ENCODE peak calls at places on chromosomes 13 and 19, in six cellular contexts. One of them, this sample, is unnamed.

GRCh38 chr13:20998649-20999415 is 62.6 kb downstream of the LATS2 start:
- DNase-seq in T-helper 1 cell: no peak
- DNase-seq in activated B cell treated with CpG ODN at 0.5 μM for 24 hours: no peak
- DNase-seq in foreskin fibroblast: no peak
- DNase-seq in C1 segment of cervical spinal cord: no peak
- DNase-seq in hepatocyte: no peak
- DNase-seq in this sample: no peak

GRCh38 chr19:11995174-11995573 is 30.3 kb downstream of the ZNF763 start:
- DNase-seq in hepatocyte: peak
- DNase-seq in C1 segment of cervical spinal cord: no peak
- DNase-seq in activated B cell treated with CpG ODN at 0.5 μM for 24 hours: no peak
- DNase-seq in T-helper 1 cell: no peak
- DNase-seq in foreskin fibroblast: no peak
- DNase-seq in this sample: no peak

GRCh38 chr13:94595006-94595942 is 678 bp downstream of the TGDS start:
- DNase-seq in T-helper 1 cell: no peak
- DNase-seq in foreskin fibroblast: peak
- DNase-seq in C1 segment of cervical spinal cord: no peak
- DNase-seq in hepatocyte: peak
- DNase-seq in activated B cell treated with CpG ODN at 0.5 μM for 24 hours: peak
- DNase-seq in this sample: no peak

GRCh38 chr19:55146648-55147218 is 2.3 kb downstream of the TNNT1 start:
- DNase-seq in activated B cell treated with CpG ODN at 0.5 μM for 24 hours: no peak
- DNase-seq in foreskin fibroblast: no peak
- DNase-seq in hepatocyte: peak
- DNase-seq in T-helper 1 cell: no peak
- DNase-seq in C1 segment of cervical spinal cord: no peak
- DNase-seq in this sample: no peak

GRCh38 chr19:32651729-32652140 is 23.2 kb downstream of the ANKRD27 start:
- DNase-seq in activated B cell treated with CpG ODN at 0.5 μM for 24 hours: no peak
- DNase-seq in T-helper 1 cell: no peak
- DNase-seq in C1 segment of cervical spinal cord: no peak
- DNase-seq in hepatocyte: peak
- DNase-seq in foreskin fibroblast: no peak
- DNase-seq in this sample: no peak

GRCh38 chr19:1769645-1769985 is 16.3 kb downstream of the ONECUT3 start:
- DNase-seq in foreskin fibroblast: no peak
- DNase-seq in C1 segment of cervical spinal cord: no peak
- DNase-seq in hepatocyte: no peak
- DNase-seq in activated B cell treated with CpG ODN at 0.5 μM for 24 hours: no peak
- DNase-seq in T-helper 1 cell: no peak
- DNase-seq in this sample: no peak

GRCh38 chr13:102983496-102983895 is 82.7 kb downstream of the SLC10A2 start:
- DNase-seq in hepatocyte: no peak
- DNase-seq in foreskin fibroblast: peak
- DNase-seq in T-helper 1 cell: no peak
- DNase-seq in C1 segment of cervical spinal cord: no peak
- DNase-seq in activated B cell treated with CpG ODN at 0.5 μM for 24 hours: no peak
- DNase-seq in this sample: no peak

GRCh38 chr19:49114630-49115363 is 627 bp downstream of the LIN7B start:
- DNase-seq in foreskin fibroblast: peak
- DNase-seq in T-helper 1 cell: no peak
- DNase-seq in activated B cell treated with CpG ODN at 0.5 μM for 24 hours: no peak
- DNase-seq in C1 segment of cervical spinal cord: peak
- DNase-seq in hepatocyte: peak
- DNase-seq in this sample: peak

GRCh38 chr13:94999871-95000270 is 287.5 kb upstream of the SOX21 start:
- DNase-seq in T-helper 1 cell: no peak
- DNase-seq in hepatocyte: no peak
- DNase-seq in foreskin fibroblast: no peak
- DNase-seq in activated B cell treated with CpG ODN at 0.5 μM for 24 hours: no peak
- DNase-seq in C1 segment of cervical spinal cord: no peak
- DNase-seq in this sample: no peak

GRCh38 chr19:37218592-37218935 is 550 bp downstream of the ZNF383 start:
- DNase-seq in C1 segment of cervical spinal cord: no peak
- DNase-seq in hepatocyte: no peak
- DNase-seq in T-helper 1 cell: no peak
- DNase-seq in foreskin fibroblast: peak
- DNase-seq in activated B cell treated with CpG ODN at 0.5 μM for 24 hours: no peak
- DNase-seq in this sample: no peak

GRCh38 chr19:40154121-40154680 is 37.0 kb upstream of the MAP3K10 start:
- DNase-seq in activated B cell treated with CpG ODN at 0.5 μM for 24 hours: no peak
- DNase-seq in foreskin fibroblast: no peak
- DNase-seq in C1 segment of cervical spinal cord: no peak
- DNase-seq in T-helper 1 cell: no peak
- DNase-seq in hepatocyte: no peak
- DNase-seq in this sample: no peak

GRCh38 chr19:33434886-33435705 is 61.6 kb downstream of the CEBPG start:
- DNase-seq in activated B cell treated with CpG ODN at 0.5 μM for 24 hours: no peak
- DNase-seq in T-helper 1 cell: no peak
- DNase-seq in foreskin fibroblast: no peak
- DNase-seq in C1 segment of cervical spinal cord: no peak
- DNase-seq in hepatocyte: peak
- DNase-seq in this sample: no peak

GRCh38 chr13:95420501-95420900 is 119.2 kb upstream of the ABCC4 start:
- DNase-seq in foreskin fibroblast: no peak
- DNase-seq in T-helper 1 cell: no peak
- DNase-seq in C1 segment of cervical spinal cord: no peak
- DNase-seq in activated B cell treated with CpG ODN at 0.5 μM for 24 hours: no peak
- DNase-seq in hepatocyte: no peak
- DNase-seq in this sample: no peak

GRCh38 chr19:42697884-42698283 is 42.4 kb downstream of the PSG3 start:
- DNase-seq in hepatocyte: no peak
- DNase-seq in C1 segment of cervical spinal cord: no peak
- DNase-seq in T-helper 1 cell: no peak
- DNase-seq in foreskin fibroblast: no peak
- DNase-seq in activated B cell treated with CpG ODN at 0.5 μM for 24 hours: no peak
- DNase-seq in this sample: no peak

GRCh38 chr13:73390100-73390499 is 331.3 kb downstream of the KLF5 start:
- DNase-seq in T-helper 1 cell: no peak
- DNase-seq in hepatocyte: no peak
- DNase-seq in foreskin fibroblast: no peak
- DNase-seq in activated B cell treated with CpG ODN at 0.5 μM for 24 hours: no peak
- DNase-seq in C1 segment of cervical spinal cord: no peak
- DNase-seq in this sample: no peak

GRCh38 chr13:36819811-36820140 is 754 bp downstream of the RFXAP start:
- DNase-seq in T-helper 1 cell: no peak
- DNase-seq in activated B cell treated with CpG ODN at 0.5 μM for 24 hours: no peak
- DNase-seq in foreskin fibroblast: peak
- DNase-seq in hepatocyte: peak
- DNase-seq in C1 segment of cervical spinal cord: no peak
- DNase-seq in this sample: no peak

GRCh38 chr19:19595171-19595701 is 23.3 kb downstream of the PBX4 start:
- DNase-seq in foreskin fibroblast: peak
- DNase-seq in activated B cell treated with CpG ODN at 0.5 μM for 24 hours: no peak
- DNase-seq in hepatocyte: no peak
- DNase-seq in C1 segment of cervical spinal cord: no peak
- DNase-seq in T-helper 1 cell: no peak
- DNase-seq in this sample: no peak

GRCh38 chr19:34088292-34088691 is 84.0 kb upstream of the LSM14A start:
- DNase-seq in C1 segment of cervical spinal cord: no peak
- DNase-seq in foreskin fibroblast: no peak
- DNase-seq in hepatocyte: no peak
- DNase-seq in activated B cell treated with CpG ODN at 0.5 μM for 24 hours: no peak
- DNase-seq in T-helper 1 cell: no peak
- DNase-seq in this sample: no peak

GRCh38 chr19:2600914-2601870 is 101.3 kb downstream of the GNG7 start:
- DNase-seq in hepatocyte: no peak
- DNase-seq in T-helper 1 cell: no peak
- DNase-seq in foreskin fibroblast: no peak
- DNase-seq in C1 segment of cervical spinal cord: no peak
- DNase-seq in activated B cell treated with CpG ODN at 0.5 μM for 24 hours: no peak
- DNase-seq in this sample: no peak

GRCh38 chr13:45863716-45864590 is 12.4 kb upstream of the SIAH3 start:
- DNase-seq in activated B cell treated with CpG ODN at 0.5 μM for 24 hours: no peak
- DNase-seq in T-helper 1 cell: no peak
- DNase-seq in hepatocyte: no peak
- DNase-seq in foreskin fibroblast: no peak
- DNase-seq in C1 segment of cervical spinal cord: no peak
- DNase-seq in this sample: no peak

GRCh38 chr19:44747739-44748425 is 626 bp upstream of the BCL3 start:
- DNase-seq in foreskin fibroblast: peak
- DNase-seq in hepatocyte: peak
- DNase-seq in C1 segment of cervical spinal cord: no peak
- DNase-seq in T-helper 1 cell: peak
- DNase-seq in activated B cell treated with CpG ODN at 0.5 μM for 24 hours: peak
- DNase-seq in this sample: no peak

GRCh38 chr13:80259159-80259558 is 81.8 kb downstream of the SPRY2 start:
- DNase-seq in T-helper 1 cell: no peak
- DNase-seq in activated B cell treated with CpG ODN at 0.5 μM for 24 hours: no peak
- DNase-seq in C1 segment of cervical spinal cord: no peak
- DNase-seq in hepatocyte: peak
- DNase-seq in foreskin fibroblast: no peak
- DNase-seq in this sample: no peak

GRCh38 chr13:38099751-38100150 is 230.2 kb upstream of the TRPC4 start:
- DNase-seq in C1 segment of cervical spinal cord: no peak
- DNase-seq in hepatocyte: no peak
- DNase-seq in T-helper 1 cell: no peak
- DNase-seq in foreskin fibroblast: no peak
- DNase-seq in activated B cell treated with CpG ODN at 0.5 μM for 24 hours: no peak
- DNase-seq in this sample: no peak

GRCh38 chr19:58196911-58197616 is 14.2 kb downstream of the ZNF274 start:
- DNase-seq in C1 segment of cervical spinal cord: no peak
- DNase-seq in foreskin fibroblast: no peak
- DNase-seq in activated B cell treated with CpG ODN at 0.5 μM for 24 hours: no peak
- DNase-seq in hepatocyte: no peak
- DNase-seq in T-helper 1 cell: no peak
- DNase-seq in this sample: no peak

GRCh38 chr13:45744979-45745378 is 42.9 kb downstream of the CBY2 start:
- DNase-seq in hepatocyte: no peak
- DNase-seq in C1 segment of cervical spinal cord: no peak
- DNase-seq in foreskin fibroblast: no peak
- DNase-seq in T-helper 1 cell: no peak
- DNase-seq in activated B cell treated with CpG ODN at 0.5 μM for 24 hours: no peak
- DNase-seq in this sample: no peak

GRCh38 chr19:39557791-39558622 is 18.0 kb upstream of the EID2 start:
- DNase-seq in foreskin fibroblast: no peak
- DNase-seq in T-helper 1 cell: no peak
- DNase-seq in hepatocyte: peak
- DNase-seq in activated B cell treated with CpG ODN at 0.5 μM for 24 hours: no peak
- DNase-seq in C1 segment of cervical spinal cord: no peak
- DNase-seq in this sample: no peak

GRCh38 chr19:6852001-6852400 is 35.4 kb upstream of the ADGRE1 start:
- DNase-seq in C1 segment of cervical spinal cord: no peak
- DNase-seq in foreskin fibroblast: no peak
- DNase-seq in hepatocyte: no peak
- DNase-seq in T-helper 1 cell: no peak
- DNase-seq in activated B cell treated with CpG ODN at 0.5 μM for 24 hours: no peak
- DNase-seq in this sample: no peak

GRCh38 chr19:53785196-53785889 is 38.8 kb downstream of the NLRP12 start:
- DNase-seq in foreskin fibroblast: no peak
- DNase-seq in hepatocyte: no peak
- DNase-seq in activated B cell treated with CpG ODN at 0.5 μM for 24 hours: no peak
- DNase-seq in T-helper 1 cell: no peak
- DNase-seq in C1 segment of cervical spinal cord: no peak
- DNase-seq in this sample: no peak

GRCh38 chr13:39040206-39040605 is 1.9 kb downstream of the NHLRC3 start:
- DNase-seq in C1 segment of cervical spinal cord: no peak
- DNase-seq in foreskin fibroblast: no peak
- DNase-seq in activated B cell treated with CpG ODN at 0.5 μM for 24 hours: no peak
- DNase-seq in T-helper 1 cell: no peak
- DNase-seq in hepatocyte: no peak
- DNase-seq in this sample: no peak

GRCh38 chr13:37602743-37603381 is 4.3 kb upstream of the POSTN start:
- DNase-seq in hepatocyte: peak
- DNase-seq in T-helper 1 cell: no peak
- DNase-seq in C1 segment of cervical spinal cord: no peak
- DNase-seq in activated B cell treated with CpG ODN at 0.5 μM for 24 hours: no peak
- DNase-seq in foreskin fibroblast: no peak
- DNase-seq in this sample: no peak

GRCh38 chr13:45737571-45738002 is 35.5 kb downstream of the CBY2 start:
- DNase-seq in T-helper 1 cell: no peak
- DNase-seq in activated B cell treated with CpG ODN at 0.5 μM for 24 hours: no peak
- DNase-seq in foreskin fibroblast: no peak
- DNase-seq in hepatocyte: no peak
- DNase-seq in C1 segment of cervical spinal cord: no peak
- DNase-seq in this sample: no peak

GRCh38 chr13:26914624-26915023 is 154.0 kb upstream of the GPR12 start:
- DNase-seq in foreskin fibroblast: no peak
- DNase-seq in activated B cell treated with CpG ODN at 0.5 μM for 24 hours: no peak
- DNase-seq in T-helper 1 cell: no peak
- DNase-seq in C1 segment of cervical spinal cord: no peak
- DNase-seq in hepatocyte: no peak
- DNase-seq in this sample: no peak

GRCh38 chr19:49957262-49957915 is 3.6 kb downstream of the SIGLEC11 start:
- DNase-seq in hepatocyte: no peak
- DNase-seq in activated B cell treated with CpG ODN at 0.5 μM for 24 hours: no peak
- DNase-seq in C1 segment of cervical spinal cord: no peak
- DNase-seq in T-helper 1 cell: no peak
- DNase-seq in foreskin fibroblast: no peak
- DNase-seq in this sample: no peak

GRCh38 chr13:68440874-68441273 is 1210.7 kb upstream of the PCDH9 start:
- DNase-seq in T-helper 1 cell: no peak
- DNase-seq in activated B cell treated with CpG ODN at 0.5 μM for 24 hours: no peak
- DNase-seq in hepatocyte: no peak
- DNase-seq in C1 segment of cervical spinal cord: no peak
- DNase-seq in foreskin fibroblast: no peak
- DNase-seq in this sample: no peak

GRCh38 chr19:18385675-18386542 is at the start of gene GDF15:
- DNase-seq in foreskin fibroblast: peak
- DNase-seq in activated B cell treated with CpG ODN at 0.5 μM for 24 hours: peak
- DNase-seq in C1 segment of cervical spinal cord: no peak
- DNase-seq in T-helper 1 cell: no peak
- DNase-seq in hepatocyte: peak
- DNase-seq in this sample: no peak

GRCh38 chr13:108947551-108948030 is 318.2 kb downstream of the MYO16 start:
- DNase-seq in T-helper 1 cell: no peak
- DNase-seq in foreskin fibroblast: peak
- DNase-seq in hepatocyte: no peak
- DNase-seq in activated B cell treated with CpG ODN at 0.5 μM for 24 hours: no peak
- DNase-seq in C1 segment of cervical spinal cord: no peak
- DNase-seq in this sample: no peak